ENCODE peak calls at places on chromosomes 7 and 10, in five cellular contexts. One of them, this sample, is unnamed.

GRCh38 chr10:13516176-13516575 is 12.6 kb downstream of the BEND7 start:
- DNase-seq in HepG2: no peak
- DNase-seq in K562: no peak
- DNase-seq in HEK293T: no peak
- DNase-seq in SK-N-SH: no peak
- DNase-seq in this sample: no peak

GRCh38 chr10:98920362-98920761 is 315.3 kb downstream of the HPSE2 start:
- DNase-seq in HepG2: no peak
- DNase-seq in K562: no peak
- DNase-seq in HEK293T: no peak
- DNase-seq in SK-N-SH: no peak
- DNase-seq in this sample: no peak

GRCh38 chr7:157873664-157874063 is 536.9 kb downstream of the DNAJB6 start:
- DNase-seq in HepG2: no peak
- DNase-seq in K562: no peak
- DNase-seq in HEK293T: no peak
- DNase-seq in SK-N-SH: no peak
- DNase-seq in this sample: no peak

GRCh38 chr7:70356975-70357374 is 758.7 kb downstream of the AUTS2 start:
- DNase-seq in HepG2: no peak
- DNase-seq in K562: no peak
- DNase-seq in HEK293T: no peak
- DNase-seq in SK-N-SH: no peak
- DNase-seq in this sample: no peak

GRCh38 chr7:140562921-140563600 is 77.6 kb downstream of the DENND2A start:
- DNase-seq in HepG2: no peak
- DNase-seq in K562: no peak
- DNase-seq in HEK293T: no peak
- DNase-seq in SK-N-SH: no peak
- DNase-seq in this sample: no peak

GRCh38 chr10:77977975-77978759 is 51.1 kb downstream of the POLR3A start:
- DNase-seq in HepG2: no peak
- DNase-seq in K562: no peak
- DNase-seq in HEK293T: no peak
- DNase-seq in SK-N-SH: no peak
- DNase-seq in this sample: no peak

GRCh38 chr7:69684955-69685631 is 86.8 kb downstream of the AUTS2 start:
- DNase-seq in HepG2: no peak
- DNase-seq in K562: no peak
- DNase-seq in HEK293T: no peak
- DNase-seq in SK-N-SH: no peak
- DNase-seq in this sample: no peak

GRCh38 chr7:79461660-79462059 is 8.2 kb upstream of the MAGI2 start:
- DNase-seq in HepG2: peak
- DNase-seq in K562: no peak
- DNase-seq in HEK293T: no peak
- DNase-seq in SK-N-SH: no peak
- DNase-seq in this sample: no peak

GRCh38 chr7:3463696-3464095 is 162.6 kb downstream of the SDK1 start:
- DNase-seq in HepG2: no peak
- DNase-seq in K562: no peak
- DNase-seq in HEK293T: no peak
- DNase-seq in SK-N-SH: no peak
- DNase-seq in this sample: no peak

GRCh38 chr10:57992321-57993077 is 275.2 kb downstream of the IPMK start:
- DNase-seq in HepG2: no peak
- DNase-seq in K562: no peak
- DNase-seq in HEK293T: no peak
- DNase-seq in SK-N-SH: no peak
- DNase-seq in this sample: no peak

GRCh38 chr7:14846405-14846804 is 56.1 kb downstream of the DGKB start:
- DNase-seq in HepG2: no peak
- DNase-seq in K562: no peak
- DNase-seq in HEK293T: no peak
- DNase-seq in SK-N-SH: no peak
- DNase-seq in this sample: no peak

GRCh38 chr10:102815790-102816549 is 21.2 kb downstream of the CYP17A1 start:
- DNase-seq in HepG2: no peak
- DNase-seq in K562: no peak
- DNase-seq in HEK293T: no peak
- DNase-seq in SK-N-SH: no peak
- DNase-seq in this sample: no peak
- TF ChIP-seq FOXM1 in HepG2: no peak
- TF ChIP-seq FOXM1 in K562: no peak
- TF ChIP-seq FOXM1 in HEK293T: no peak
- TF ChIP-seq FOXM1 in SK-N-SH: no peak
- TF ChIP-seq FOXM1 in this sample: no peak

GRCh38 chr7:106517508-106517907 is 143.4 kb downstream of the CCDC71L start:
- DNase-seq in HepG2: no peak
- DNase-seq in K562: no peak
- DNase-seq in HEK293T: no peak
- DNase-seq in SK-N-SH: no peak
- DNase-seq in this sample: no peak

GRCh38 chr7:106521541-106521940 is 139.4 kb downstream of the CCDC71L start:
- DNase-seq in HepG2: no peak
- DNase-seq in K562: no peak
- DNase-seq in HEK293T: no peak
- DNase-seq in SK-N-SH: no peak
- DNase-seq in this sample: no peak

GRCh38 chr7:106521115-106521514 is 139.8 kb downstream of the CCDC71L start:
- DNase-seq in HepG2: no peak
- DNase-seq in K562: no peak
- DNase-seq in HEK293T: no peak
- DNase-seq in SK-N-SH: no peak
- DNase-seq in this sample: no peak

GRCh38 chr7:106518239-106518638 is 142.7 kb downstream of the CCDC71L start:
- DNase-seq in HepG2: no peak
- DNase-seq in K562: no peak
- DNase-seq in HEK293T: no peak
- DNase-seq in SK-N-SH: no peak
- DNase-seq in this sample: no peak

GRCh38 chr7:106518986-106519385 is 142.0 kb downstream of the CCDC71L start:
- DNase-seq in HepG2: no peak
- DNase-seq in K562: no peak
- DNase-seq in HEK293T: no peak
- DNase-seq in SK-N-SH: no peak
- DNase-seq in this sample: no peak
- TF ChIP-seq FOXM1 in HepG2: no peak
- TF ChIP-seq FOXM1 in K562: no peak
- TF ChIP-seq FOXM1 in HEK293T: no peak
- TF ChIP-seq FOXM1 in SK-N-SH: no peak
- TF ChIP-seq FOXM1 in this sample: no peak

GRCh38 chr10:31647861-31648260 is 280.8 kb downstream of the ARHGAP12 start:
- DNase-seq in HepG2: no peak
- DNase-seq in K562: no peak
- DNase-seq in HEK293T: no peak
- DNase-seq in SK-N-SH: no peak
- DNase-seq in this sample: no peak

GRCh38 chr10:31652038-31652437 is 276.6 kb downstream of the ARHGAP12 start:
- DNase-seq in HepG2: no peak
- DNase-seq in K562: no peak
- DNase-seq in HEK293T: no peak
- DNase-seq in SK-N-SH: no peak
- DNase-seq in this sample: no peak

GRCh38 chr10:31648966-31649365 is 279.7 kb downstream of the ARHGAP12 start:
- DNase-seq in HepG2: no peak
- DNase-seq in K562: no peak
- DNase-seq in HEK293T: no peak
- DNase-seq in SK-N-SH: no peak
- DNase-seq in this sample: no peak

GRCh38 chr10:31646519-31646918 is 282.1 kb downstream of the ARHGAP12 start:
- DNase-seq in HepG2: no peak
- DNase-seq in K562: no peak
- DNase-seq in HEK293T: no peak
- DNase-seq in SK-N-SH: no peak
- DNase-seq in this sample: no peak

DNA sequence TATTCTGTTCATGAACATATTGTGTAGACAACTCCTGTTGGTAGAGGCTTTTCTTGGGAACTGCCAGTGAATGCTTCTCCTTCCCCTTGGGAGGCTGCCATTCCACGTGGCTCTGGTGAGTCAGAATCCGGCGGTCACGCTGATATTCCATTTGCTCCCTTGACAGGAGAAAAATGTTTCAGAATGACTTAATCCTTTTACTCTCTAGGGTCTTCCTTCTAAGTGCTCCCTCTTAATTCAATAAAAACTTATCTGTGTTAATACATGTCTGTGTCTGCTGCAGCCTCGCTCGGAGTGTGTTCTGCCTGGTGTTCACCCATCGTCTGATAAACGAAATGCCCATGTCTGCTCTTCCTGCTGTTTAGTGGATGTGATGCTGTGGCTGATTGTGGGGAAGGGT is 278.6 kb downstream of the ARHGAP12 start:
- DNase-seq in HepG2: no peak
- DNase-seq in K562: no peak
- DNase-seq in HEK293T: no peak
- DNase-seq in SK-N-SH: peak
- DNase-seq in this sample: no peak
- TF ChIP-seq FOXM1 in HepG2: no peak
- TF ChIP-seq FOXM1 in K562: no peak
- TF ChIP-seq FOXM1 in HEK293T: no peak
- TF ChIP-seq FOXM1 in SK-N-SH: no peak
- TF ChIP-seq FOXM1 in this sample: no peak

GRCh38 chr7:80660939-80661338 is 22.5 kb downstream of the CD36 start:
- DNase-seq in HepG2: no peak
- DNase-seq in K562: no peak
- DNase-seq in HEK293T: no peak
- DNase-seq in SK-N-SH: no peak
- DNase-seq in this sample: no peak

GRCh38 chr7:80666376-80666775 is 27.9 kb downstream of the CD36 start:
- DNase-seq in HepG2: no peak
- DNase-seq in K562: no peak
- DNase-seq in HEK293T: no peak
- DNase-seq in SK-N-SH: no peak
- DNase-seq in this sample: no peak

GRCh38 chr7:80661729-80662128 is 23.3 kb downstream of the CD36 start:
- DNase-seq in HepG2: no peak
- DNase-seq in K562: no peak
- DNase-seq in HEK293T: peak
- DNase-seq in SK-N-SH: no peak
- DNase-seq in this sample: no peak

GRCh38 chr7:80662252-80662651 is 23.8 kb downstream of the CD36 start:
- DNase-seq in HepG2: no peak
- DNase-seq in K562: no peak
- DNase-seq in HEK293T: no peak
- DNase-seq in SK-N-SH: no peak
- DNase-seq in this sample: no peak

GRCh38 chr7:80665526-80665925 is 27.1 kb downstream of the CD36 start:
- DNase-seq in HepG2: no peak
- DNase-seq in K562: no peak
- DNase-seq in HEK293T: no peak
- DNase-seq in SK-N-SH: no peak
- DNase-seq in this sample: no peak
- TF ChIP-seq FOXM1 in HepG2: no peak
- TF ChIP-seq FOXM1 in K562: no peak
- TF ChIP-seq FOXM1 in HEK293T: no peak
- TF ChIP-seq FOXM1 in SK-N-SH: no peak
- TF ChIP-seq FOXM1 in this sample: no peak

GRCh38 chr7:109939207-109939606 is 1151.7 kb upstream of the LRRN3 start:
- DNase-seq in HepG2: no peak
- DNase-seq in K562: no peak
- DNase-seq in HEK293T: no peak
- DNase-seq in SK-N-SH: no peak
- DNase-seq in this sample: no peak
- TF ChIP-seq FOXM1 in HepG2: no peak
- TF ChIP-seq FOXM1 in K562: no peak
- TF ChIP-seq FOXM1 in HEK293T: no peak
- TF ChIP-seq FOXM1 in SK-N-SH: no peak
- TF ChIP-seq FOXM1 in this sample: no peak

This sample was measured in GM12878.